ENCODE peak calls at places on chromosomes 1 and 21, in eight cellular contexts. G is CD8-positive, alpha-beta T cell; X is uterus; V is cardiac muscle cell; I is CD4-positive, CD25-positive, alpha-beta regulatory T cell; S is neuronal stem cell; L is IMR-90; E is colonic mucosa. K is an unnamed sample.

GRCh38 chr1:212981025-212981495 is 30.7 kb downstream of the VASH2 start:
- DNase-seq in S (no peak), E (peak; percentile 24), X (peak; percentile 31), V (peak; percentile 18), G (no peak), I (no peak), L (no peak), K (no peak)

GRCh38 chr1:39754026-39754569 is 15.4 kb downstream of the PPIE start:
- DNase-seq in V (no peak), X (no peak), E (no peak), I (no peak), L (peak; percentile 61), S (no peak), G (no peak), K (no peak)

GRCh38 chr1:192805832-192806323 is 3.0 kb upstream of the RGS2 start:
- DNase-seq in V (no peak), G (no peak), L (peak; percentile 91), X (no peak), E (peak; percentile 46), I (peak; percentile 77), S (no peak), K (no peak)

GRCh38 chr1:175222296-175222938 is 29.8 kb upstream of the KIAA0040 start:
- DNase-seq in V (no peak), X (no peak), G (no peak), S (no peak), I (no peak), E (no peak), L (no peak), K (no peak)

GRCh38 chr1:110195196-110195595 is 14.9 kb upstream of the KCNC4 start:
- DNase-seq in L (no peak), E (no peak), S (no peak), X (no peak), V (no peak), I (no peak), G (no peak), K (no peak)

GRCh38 chr1:187491082-187491720 is 662.5 kb downstream of the PLA2G4A start:
- DNase-seq in L (peak; percentile 98), V (no peak), G (no peak), X (no peak), E (no peak), S (no peak), I (no peak), K (no peak)

GRCh38 chr1:115330480-115331013 is 7.5 kb downstream of the NGF start:
- DNase-seq in E (no peak), S (no peak), G (no peak), L (peak; percentile 96), V (no peak), X (peak; percentile 49), I (no peak), K (peak; percentile 56)

GRCh38 chr1:109089242-109090015 is 1.1 kb upstream of the TMEM167B start:
- DNase-seq in I (peak; percentile 58), S (no peak), V (peak; percentile 37), L (peak; percentile 71), E (peak; percentile 92), X (no peak), G (no peak), K (no peak)

GRCh38 chr1:51423098-51423821 is 92.9 kb upstream of the TTC39A start:
- DNase-seq in S (no peak), L (peak; percentile 58), X (no peak), E (no peak), G (no peak), V (peak; percentile 77), I (no peak), K (no peak)

GRCh38 chr1:44062656-44063055 is 31.4 kb upstream of the SLC6A9 start:
- DNase-seq in G (no peak), E (no peak), I (no peak), S (no peak), V (no peak), X (no peak), L (no peak), K (no peak)

GRCh38 chr21:29870814-29871213 is 69.0 kb downstream of the GRIK1 start:
- DNase-seq in G (no peak), I (no peak), L (no peak), S (no peak), E (no peak), V (no peak), X (no peak), K (no peak)

GRCh38 chr1:25520446-25521061 is 22.9 kb upstream of the LDLRAP1 start:
- DNase-seq in L (peak; percentile 69), S (peak; percentile 43), G (peak; percentile 65), I (peak; percentile 83), V (peak; percentile 71), X (peak; percentile 56), E (peak; percentile 64), K (no peak)

GRCh38 chr1:73800376-73800775 is 397.6 kb downstream of the LRRIQ3 start:
- DNase-seq in V (no peak), I (no peak), E (no peak), X (no peak), S (no peak), L (no peak), G (no peak), K (no peak)

GRCh38 chr1:43285269-43285986 is at the start of gene C1orf210:
- DNase-seq in V (no peak), E (peak; percentile 95), X (no peak), L (no peak), G (no peak), S (no peak), I (no peak), K (no peak)

GRCh38 chr1:231724876-231725647 is 98.5 kb downstream of the DISC1 start:
- DNase-seq in E (peak; percentile 28), S (peak; percentile 8), X (no peak), G (no peak), V (peak; percentile 63), I (peak; percentile 42), L (peak; percentile 36), K (no peak)

GRCh38 chr1:20981903-20982695 is 194.6 kb downstream of the EIF4G3 start:
- DNase-seq in X (no peak), G (no peak), V (peak; percentile 15), S (no peak), E (no peak), L (peak; percentile 26), I (no peak), K (no peak)

GRCh38 chr1:115496904-115497527 is 144.8 kb upstream of the VANGL1 start:
- DNase-seq in G (no peak), S (no peak), I (no peak), X (no peak), V (no peak), E (no peak), L (peak; percentile 58), K (no peak)

DNA sequence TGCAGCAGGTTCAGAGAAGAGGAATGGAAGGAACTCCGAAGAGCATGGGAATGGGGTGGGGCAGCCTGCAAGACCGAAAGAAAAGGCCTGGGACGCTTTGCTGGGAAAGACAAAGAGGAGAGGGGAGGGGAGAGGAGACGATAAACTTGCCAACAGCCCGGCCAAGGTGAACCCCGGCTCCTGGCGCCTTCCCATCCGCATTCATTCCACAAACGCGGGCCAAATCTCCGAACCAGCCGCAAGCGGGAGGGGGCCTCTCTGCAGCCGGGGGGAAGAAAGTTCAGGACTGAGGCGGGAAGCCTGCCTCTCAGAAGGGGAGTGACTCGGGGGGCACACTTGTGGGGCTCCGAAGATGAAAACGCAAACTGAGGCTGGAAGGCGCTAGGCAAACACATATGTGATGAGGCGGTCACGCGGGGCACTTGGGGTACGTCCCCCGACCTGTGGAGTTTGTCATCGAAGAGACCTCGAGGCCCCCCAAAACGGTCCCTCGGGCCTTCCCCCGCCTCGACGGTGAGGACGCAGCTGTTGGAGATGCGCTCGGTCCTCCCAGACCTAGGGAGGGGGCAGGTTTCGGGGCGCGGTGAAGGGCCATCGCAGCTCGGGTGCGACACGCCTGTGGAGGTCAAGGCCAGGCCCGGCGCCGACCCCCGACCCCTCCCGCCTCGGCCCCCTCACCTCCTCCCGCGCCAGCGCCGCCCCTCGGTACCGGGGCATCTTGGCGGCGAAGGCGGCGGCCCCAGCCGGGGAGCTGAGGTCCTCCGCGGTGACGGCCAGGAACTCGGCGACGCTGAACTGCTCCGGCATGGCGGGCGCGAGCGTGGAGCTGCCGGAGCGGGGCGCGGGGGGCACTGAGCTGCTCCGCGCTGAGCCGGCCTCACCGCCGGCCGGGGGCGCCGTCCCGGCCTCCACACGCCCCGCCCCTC is at the start of gene ASAP3:
- DNase-seq in G (no peak), E (peak; percentile 46), S (peak; percentile 38), L (peak; percentile 41), I (peak; percentile 29), X (peak; percentile 72), V (peak; percentile 63), K (peak; percentile 73)
- H3K4me1 ChIP-seq in G (peaks cover 12% of the 10 kb centered on the region), E (no peaks in the 10 kb centered on the region), S (peaks cover 8% of the 10 kb centered on the region), L (peaks cover 10% of the 10 kb centered on the region), I (peaks cover 21% of the 10 kb centered on the region), X (no peaks in the 10 kb centered on the region), V (peaks cover 37% of the 10 kb centered on the region), K (peaks cover 25% of the 10 kb centered on the region)

GRCh38 chr1:154326546-154327465 is 1.5 kb downstream of the ATP8B2 start:
- DNase-seq in L (peak; percentile 64), E (peak; percentile 52), S (no peak), X (peak; percentile 87), G (no peak), I (peak; percentile 68), V (no peak), K (peak; percentile 97)
- H3K4me1 ChIP-seq in L (peaks cover 22% of the 10 kb centered on the region), E (peaks cover 12% of the 10 kb centered on the region), S (peaks cover 26% of the 10 kb centered on the region), X (peaks cover 24% of the 10 kb centered on the region), G (peaks cover 61% of the 10 kb centered on the region), I (peaks cover 63% of the 10 kb centered on the region), V (peaks cover 27% of the 10 kb centered on the region), K (peaks cover 38% of the 10 kb centered on the region)

GRCh38 chr1:4509206-4509605 is 145.2 kb upstream of the AJAP1 start:
- DNase-seq in I (no peak), S (no peak), G (no peak), V (no peak), X (no peak), L (no peak), E (no peak), K (no peak)
- H3K4me1 ChIP-seq in I (no peaks in the 10 kb centered on the region), S (peaks cover 4% of the 10 kb centered on the region), G (no peaks in the 10 kb centered on the region), V (no peaks in the 10 kb centered on the region), X (no peaks in the 10 kb centered on the region), L (no peaks in the 10 kb centered on the region), E (no peaks in the 10 kb centered on the region), K (no peaks in the 10 kb centered on the region)

DNA sequence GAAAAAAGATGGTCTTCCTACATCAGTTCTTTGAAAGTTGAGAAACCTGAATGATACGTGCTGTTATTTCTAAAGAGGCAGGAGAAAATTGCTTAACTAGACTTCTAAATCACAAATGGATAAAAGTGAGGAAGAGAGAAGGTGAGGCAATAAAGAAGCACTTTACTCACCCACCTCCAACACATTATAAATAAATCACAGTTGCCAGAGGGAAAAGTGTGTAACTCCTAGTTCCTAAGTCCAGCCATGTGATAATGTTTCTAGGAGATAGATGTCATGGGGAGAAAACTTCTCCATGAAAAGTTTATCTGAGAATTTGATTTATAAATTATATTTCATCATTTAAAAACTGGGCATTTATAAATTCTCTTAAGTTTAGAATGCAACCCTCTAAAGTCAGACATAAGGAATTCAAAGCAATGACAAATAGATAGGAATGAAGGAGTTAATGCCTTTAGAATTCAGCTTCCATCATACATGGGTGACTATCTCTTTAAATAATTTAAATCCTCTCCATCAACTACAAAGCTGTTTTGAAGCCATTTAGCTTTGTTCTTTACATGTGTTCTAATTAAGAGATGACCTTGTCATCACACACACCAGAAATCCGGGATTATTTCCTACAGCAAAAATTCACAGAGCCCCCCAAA is 60.0 kb downstream of the NRIP1 start:
- DNase-seq in G (no peak), E (no peak), V (no peak), X (no peak), L (peak; percentile 73), S (no peak), I (no peak), K (no peak)
- H3K4me1 ChIP-seq in G (peaks cover 31% of the 10 kb centered on the region), E (peaks cover 10% of the 10 kb centered on the region), V (peaks cover 22% of the 10 kb centered on the region), X (no peaks in the 10 kb centered on the region), L (peaks cover 31% of the 10 kb centered on the region), S (peaks cover 11% of the 10 kb centered on the region), I (peaks cover 22% of the 10 kb centered on the region), K (no peaks in the 10 kb centered on the region)

K was measured in tibial artery.